ENCODE peak calls at places on chromosomes 12 and 14, in seven cellular contexts. One of them, this sample, is unnamed.

GRCh38 chr12:23458640-23459039 is 490.8 kb downstream of the SOX5 start:
- DNase-seq in MCF 10A: no peak
- DNase-seq in OCI-LY7: no peak
- DNase-seq in CD14-positive monocyte: no peak
- DNase-seq in uterus: no peak
- DNase-seq in Caco-2: no peak
- DNase-seq in A549: no peak
- DNase-seq in this sample: no peak

GRCh38 chr12:57069522-57069921 is 9.1 kb downstream of the NEMP1 start:
- DNase-seq in MCF 10A: peak; percentile 86
- DNase-seq in OCI-LY7: peak; percentile 82
- DNase-seq in CD14-positive monocyte: peak; percentile 85
- DNase-seq in uterus: peak; percentile 83
- DNase-seq in Caco-2: peak; percentile 66
- DNase-seq in A549: peak; percentile 48
- DNase-seq in this sample: peak; percentile 68

GRCh38 chr14:22390195-22390594 is 198.8 kb downstream of the DAD1 start:
- DNase-seq in MCF 10A: no peak
- DNase-seq in OCI-LY7: no peak
- DNase-seq in CD14-positive monocyte: no peak
- DNase-seq in uterus: no peak
- DNase-seq in Caco-2: no peak
- DNase-seq in A549: no peak
- DNase-seq in this sample: no peak

GRCh38 chr12:124921200-124922008 is 7.0 kb upstream of the UBC start:
- DNase-seq in MCF 10A: peak; percentile 72
- DNase-seq in OCI-LY7: peak; percentile 96
- DNase-seq in CD14-positive monocyte: peak; percentile 94
- DNase-seq in uterus: no peak
- DNase-seq in Caco-2: peak; percentile 67
- DNase-seq in A549: no peak
- DNase-seq in this sample: peak; percentile 77

GRCh38 chr14:104676694-104677505 is 12.5 kb upstream of the INF2 start:
- DNase-seq in MCF 10A: no peak
- DNase-seq in OCI-LY7: no peak
- DNase-seq in CD14-positive monocyte: no peak
- DNase-seq in uterus: peak; percentile 45
- DNase-seq in Caco-2: no peak
- DNase-seq in A549: no peak
- DNase-seq in this sample: no peak

GRCh38 chr14:93332032-93332852 is 594 bp downstream of the BTBD7 start:
- DNase-seq in MCF 10A: peak; percentile 51
- DNase-seq in OCI-LY7: peak; percentile 69
- DNase-seq in CD14-positive monocyte: no peak
- DNase-seq in uterus: no peak
- DNase-seq in Caco-2: peak; percentile 63
- DNase-seq in A549: no peak
- DNase-seq in this sample: peak; percentile 67

GRCh38 chr12:66010787-66011547 is 119.6 kb downstream of the LLPH start:
- DNase-seq in MCF 10A: no peak
- DNase-seq in OCI-LY7: no peak
- DNase-seq in CD14-positive monocyte: no peak
- DNase-seq in uterus: no peak
- DNase-seq in Caco-2: no peak
- DNase-seq in A549: no peak
- DNase-seq in this sample: no peak

GRCh38 chr12:65911321-65911720 is 87.0 kb downstream of the HMGA2 start:
- DNase-seq in MCF 10A: peak; percentile 72
- DNase-seq in OCI-LY7: no peak
- DNase-seq in CD14-positive monocyte: no peak
- DNase-seq in uterus: no peak
- DNase-seq in Caco-2: no peak
- DNase-seq in A549: no peak
- DNase-seq in this sample: peak; percentile 71

GRCh38 chr14:65846469-65846868 is 433.9 kb downstream of the FUT8 start:
- DNase-seq in MCF 10A: no peak
- DNase-seq in OCI-LY7: no peak
- DNase-seq in CD14-positive monocyte: no peak
- DNase-seq in uterus: no peak
- DNase-seq in Caco-2: no peak
- DNase-seq in A549: no peak
- DNase-seq in this sample: no peak

GRCh38 chr12:85759217-85759616 is 77.0 kb downstream of the RASSF9 start:
- DNase-seq in MCF 10A: no peak
- DNase-seq in OCI-LY7: no peak
- DNase-seq in CD14-positive monocyte: no peak
- DNase-seq in uterus: no peak
- DNase-seq in Caco-2: no peak
- DNase-seq in A549: no peak
- DNase-seq in this sample: no peak

GRCh38 chr12:85755760-85756159 is 80.4 kb downstream of the RASSF9 start:
- DNase-seq in MCF 10A: peak; percentile 16
- DNase-seq in OCI-LY7: no peak
- DNase-seq in CD14-positive monocyte: no peak
- DNase-seq in uterus: no peak
- DNase-seq in Caco-2: no peak
- DNase-seq in A549: no peak
- DNase-seq in this sample: no peak
- TF ChIP-seq CTCF in MCF 10A: no peak
- TF ChIP-seq CTCF in OCI-LY7: no peak
- TF ChIP-seq CTCF in CD14-positive monocyte: no peak
- TF ChIP-seq CTCF in uterus: no peak
- TF ChIP-seq CTCF in Caco-2: no peak
- TF ChIP-seq CTCF in A549: no peak
- TF ChIP-seq CTCF in this sample: no peak

DNA sequence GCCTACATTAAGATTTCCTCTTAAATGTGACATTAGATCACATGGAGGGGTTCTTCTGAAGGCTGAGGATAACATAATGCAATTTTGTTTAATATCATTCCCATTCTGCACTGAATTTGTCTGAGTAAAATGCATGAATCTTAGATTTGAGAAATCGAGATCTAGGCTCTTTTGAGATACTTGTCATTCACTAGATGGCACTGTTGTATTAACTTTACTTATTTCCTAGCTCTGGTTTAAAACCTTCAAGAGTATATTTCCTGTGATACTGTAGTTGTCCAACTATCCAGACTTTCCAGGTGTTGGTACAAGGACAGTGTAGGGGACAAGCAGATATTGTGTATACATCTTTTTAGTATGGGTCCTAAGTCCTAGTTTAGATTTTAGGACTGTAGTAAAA is 91.7 kb upstream of the SEL1L start:
- DNase-seq in MCF 10A: peak; percentile 40
- DNase-seq in OCI-LY7: peak; percentile 65
- DNase-seq in CD14-positive monocyte: no peak
- DNase-seq in uterus: no peak
- DNase-seq in Caco-2: no peak
- DNase-seq in A549: peak; percentile 8
- DNase-seq in this sample: no peak
- TF ChIP-seq CTCF in MCF 10A: peak; percentile 38
- TF ChIP-seq CTCF in OCI-LY7: peak; percentile 85
- TF ChIP-seq CTCF in CD14-positive monocyte: no peak
- TF ChIP-seq CTCF in uterus: peak; percentile 8
- TF ChIP-seq CTCF in Caco-2: peak; percentile 44
- TF ChIP-seq CTCF in A549: peak; percentile 58
- TF ChIP-seq CTCF in this sample: peak; percentile 20

DNA sequence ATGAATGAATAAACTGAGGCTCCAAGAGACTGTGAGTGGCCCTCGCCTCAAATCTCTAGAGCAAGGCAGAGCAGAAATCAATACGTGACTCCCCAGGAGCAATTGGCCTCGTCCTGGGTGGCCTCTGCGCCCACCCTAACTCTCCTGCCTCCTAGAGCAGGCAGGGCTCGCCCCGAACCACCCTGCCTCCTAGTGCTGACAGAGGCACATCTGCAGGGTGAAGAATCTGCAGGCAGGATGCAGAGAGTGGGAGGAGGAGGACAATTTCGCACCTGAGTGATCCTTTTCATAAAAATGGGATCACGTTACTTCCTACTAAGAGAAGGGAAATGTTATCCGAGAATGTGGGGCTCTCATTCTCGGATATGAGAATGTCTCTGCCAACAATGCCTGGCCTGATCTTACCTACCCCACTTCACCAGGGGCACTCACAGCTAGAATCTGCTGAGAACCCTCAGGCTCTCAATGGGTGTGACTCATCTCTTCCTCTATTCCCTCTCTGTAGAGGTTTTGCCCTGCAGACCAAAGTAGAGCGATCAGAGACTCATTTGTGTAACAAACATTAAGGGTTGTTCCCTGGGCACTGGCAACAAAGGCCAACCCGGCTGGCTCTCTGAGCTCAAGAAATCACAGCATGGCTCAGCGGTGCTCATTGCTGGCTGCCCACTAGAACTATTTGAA is 61.7 kb upstream of the BCL2L14 start:
- DNase-seq in MCF 10A: peak; percentile 90
- DNase-seq in OCI-LY7: peak; percentile 78
- DNase-seq in CD14-positive monocyte: peak; percentile 71
- DNase-seq in uterus: no peak
- DNase-seq in Caco-2: no peak
- DNase-seq in A549: no peak
- DNase-seq in this sample: peak; percentile 45
- TF ChIP-seq CTCF in MCF 10A: no peak
- TF ChIP-seq CTCF in OCI-LY7: no peak
- TF ChIP-seq CTCF in CD14-positive monocyte: no peak
- TF ChIP-seq CTCF in uterus: no peak
- TF ChIP-seq CTCF in Caco-2: no peak
- TF ChIP-seq CTCF in A549: no peak
- TF ChIP-seq CTCF in this sample: no peak

GRCh38 chr14:77222546-77223225 is 41.1 kb downstream of the TMEM63C start:
- DNase-seq in MCF 10A: no peak
- DNase-seq in OCI-LY7: no peak
- DNase-seq in CD14-positive monocyte: no peak
- DNase-seq in uterus: no peak
- DNase-seq in Caco-2: no peak
- DNase-seq in A549: no peak
- DNase-seq in this sample: no peak

GRCh38 chr14:77221241-77221871 is 39.8 kb downstream of the TMEM63C start:
- DNase-seq in MCF 10A: no peak
- DNase-seq in OCI-LY7: no peak
- DNase-seq in CD14-positive monocyte: no peak
- DNase-seq in uterus: no peak
- DNase-seq in Caco-2: no peak
- DNase-seq in A549: no peak
- DNase-seq in this sample: no peak

GRCh38 chr14:77217551-77217950 is 36.0 kb downstream of the TMEM63C start:
- DNase-seq in MCF 10A: no peak
- DNase-seq in OCI-LY7: no peak
- DNase-seq in CD14-positive monocyte: no peak
- DNase-seq in uterus: no peak
- DNase-seq in Caco-2: no peak
- DNase-seq in A549: no peak
- DNase-seq in this sample: no peak

GRCh38 chr14:77220246-77221017 is 38.8 kb downstream of the TMEM63C start:
- DNase-seq in MCF 10A: no peak
- DNase-seq in OCI-LY7: peak; percentile 7
- DNase-seq in CD14-positive monocyte: no peak
- DNase-seq in uterus: no peak
- DNase-seq in Caco-2: no peak
- DNase-seq in A549: no peak
- DNase-seq in this sample: no peak

GRCh38 chr14:77219591-77219990 is 38.0 kb downstream of the TMEM63C start:
- DNase-seq in MCF 10A: no peak
- DNase-seq in OCI-LY7: no peak
- DNase-seq in CD14-positive monocyte: no peak
- DNase-seq in uterus: no peak
- DNase-seq in Caco-2: no peak
- DNase-seq in A549: no peak
- DNase-seq in this sample: no peak
- TF ChIP-seq CTCF in MCF 10A: no peak
- TF ChIP-seq CTCF in OCI-LY7: no peak
- TF ChIP-seq CTCF in CD14-positive monocyte: no peak
- TF ChIP-seq CTCF in uterus: no peak
- TF ChIP-seq CTCF in Caco-2: no peak
- TF ChIP-seq CTCF in A549: no peak
- TF ChIP-seq CTCF in this sample: no peak

GRCh38 chr14:88384653-88385205 is 728 bp upstream of the SPATA7 start:
- DNase-seq in MCF 10A: peak; percentile 23
- DNase-seq in OCI-LY7: no peak
- DNase-seq in CD14-positive monocyte: no peak
- DNase-seq in uterus: peak; percentile 36
- DNase-seq in Caco-2: no peak
- DNase-seq in A549: no peak
- DNase-seq in this sample: no peak

GRCh38 chr14:88386395-88386794 is 938 bp downstream of the SPATA7 start:
- DNase-seq in MCF 10A: no peak
- DNase-seq in OCI-LY7: no peak
- DNase-seq in CD14-positive monocyte: no peak
- DNase-seq in uterus: no peak
- DNase-seq in Caco-2: no peak
- DNase-seq in A549: no peak
- DNase-seq in this sample: no peak

GRCh38 chr14:88385212-88386101 is at the start of gene SPATA7:
- DNase-seq in MCF 10A: peak; percentile 86
- DNase-seq in OCI-LY7: peak; percentile 90
- DNase-seq in CD14-positive monocyte: peak; percentile 84
- DNase-seq in uterus: peak; percentile 92
- DNase-seq in Caco-2: peak; percentile 89
- DNase-seq in A549: peak; percentile 80
- DNase-seq in this sample: peak; percentile 88

GRCh38 chr14:88379706-88380343 is 5.6 kb upstream of the SPATA7 start:
- DNase-seq in MCF 10A: no peak
- DNase-seq in OCI-LY7: no peak
- DNase-seq in CD14-positive monocyte: no peak
- DNase-seq in uterus: no peak
- DNase-seq in Caco-2: no peak
- DNase-seq in A549: no peak
- DNase-seq in this sample: no peak

DNA sequence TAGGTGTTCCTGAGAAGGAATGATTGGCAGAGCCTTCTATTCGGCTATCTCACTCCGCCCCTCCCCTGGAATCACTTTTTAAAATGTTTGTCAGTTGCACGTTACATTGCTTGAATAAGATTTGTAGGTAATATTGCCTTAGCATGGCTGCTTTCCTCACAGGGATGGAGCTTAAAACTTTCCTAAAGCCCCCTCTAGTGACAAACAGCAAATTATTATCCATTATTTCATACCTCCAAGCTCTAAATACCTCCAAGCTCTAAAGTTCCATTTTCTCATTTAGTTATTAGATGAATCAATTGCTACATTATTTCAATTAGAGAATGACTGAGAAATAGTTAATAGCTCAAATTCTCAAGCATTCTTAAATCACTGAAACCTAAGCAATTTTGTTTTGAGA is 5.1 kb upstream of the SPATA7 start:
- DNase-seq in MCF 10A: peak; percentile 8
- DNase-seq in OCI-LY7: peak; percentile 20
- DNase-seq in CD14-positive monocyte: no peak
- DNase-seq in uterus: no peak
- DNase-seq in Caco-2: no peak
- DNase-seq in A549: peak; percentile 12
- DNase-seq in this sample: no peak
- TF ChIP-seq CTCF in MCF 10A: peak; percentile 21
- TF ChIP-seq CTCF in OCI-LY7: peak; percentile 65
- TF ChIP-seq CTCF in CD14-positive monocyte: no peak
- TF ChIP-seq CTCF in uterus: no peak
- TF ChIP-seq CTCF in Caco-2: peak; percentile 38
- TF ChIP-seq CTCF in A549: peak; percentile 47
- TF ChIP-seq CTCF in this sample: no peak